ENCODE peak calls at places on chromosomes 13 and 19, in nine cellular contexts. One of them, this sample, is unnamed.
A peak's percentile ranks its signal among the peaks of the same experiment; 100 is the strongest.

GRCh38 chr13:36476661-36477060 is 44.4 kb downstream of the CCNA1 start:
- DNase-seq in NB4: no peak
- DNase-seq in ovary: no peak
- DNase-seq in testis: no peak
- DNase-seq in tibial nerve: no peak
- DNase-seq in A549: no peak
- DNase-seq in K562: no peak
- DNase-seq in IMR-90: no peak
- DNase-seq in esophagus squamous epithelium: no peak
- DNase-seq in this sample: no peak

GRCh38 chr19:12770922-12771321 is 4.4 kb downstream of the HOOK2 start:
- DNase-seq in IMR-90: no peak
- DNase-seq in testis: no peak
- DNase-seq in esophagus squamous epithelium: no peak
- DNase-seq in A549: no peak
- DNase-seq in K562: no peak
- DNase-seq in tibial nerve: no peak
- DNase-seq in ovary: no peak
- DNase-seq in NB4: no peak
- DNase-seq in this sample: no peak

GRCh38 chr19:53977429-53977990 is 13.9 kb upstream of the CACNG6 start:
- DNase-seq in esophagus squamous epithelium: no peak
- DNase-seq in NB4: peak; percentile 76
- DNase-seq in ovary: peak; percentile 50
- DNase-seq in A549: peak; percentile 90
- DNase-seq in testis: peak; percentile 94
- DNase-seq in K562: peak; percentile 75
- DNase-seq in tibial nerve: peak; percentile 87
- DNase-seq in IMR-90: peak; percentile 78
- DNase-seq in this sample: peak; percentile 81

GRCh38 chr13:111139874-111140561 is 24.9 kb downstream of the ARHGEF7 start:
- DNase-seq in K562: no peak
- DNase-seq in esophagus squamous epithelium: no peak
- DNase-seq in ovary: no peak
- DNase-seq in testis: no peak
- DNase-seq in IMR-90: no peak
- DNase-seq in A549: no peak
- DNase-seq in tibial nerve: no peak
- DNase-seq in NB4: no peak
- DNase-seq in this sample: no peak

GRCh38 chr13:113630804-113631203 is 27.2 kb downstream of the ATP4B start:
- DNase-seq in K562: no peak
- DNase-seq in ovary: no peak
- DNase-seq in tibial nerve: no peak
- DNase-seq in NB4: no peak
- DNase-seq in A549: no peak
- DNase-seq in IMR-90: no peak
- DNase-seq in testis: no peak
- DNase-seq in esophagus squamous epithelium: no peak
- DNase-seq in this sample: no peak

GRCh38 chr13:99847318-99847750 is 124.2 kb downstream of the ZIC5 start:
- DNase-seq in K562: no peak
- DNase-seq in tibial nerve: no peak
- DNase-seq in ovary: no peak
- DNase-seq in A549: no peak
- DNase-seq in IMR-90: no peak
- DNase-seq in NB4: no peak
- DNase-seq in esophagus squamous epithelium: no peak
- DNase-seq in testis: no peak
- DNase-seq in this sample: no peak

GRCh38 chr19:41860419-41861097 is 503 bp downstream of the RPS19 start:
- DNase-seq in ovary: no peak
- DNase-seq in testis: no peak
- DNase-seq in NB4: no peak
- DNase-seq in esophagus squamous epithelium: no peak
- DNase-seq in K562: no peak
- DNase-seq in tibial nerve: no peak
- DNase-seq in A549: no peak
- DNase-seq in IMR-90: no peak
- DNase-seq in this sample: peak; percentile 50

GRCh38 chr13:76944457-76944856 is 3.9 kb upstream of the ACOD1 start:
- DNase-seq in ovary: no peak
- DNase-seq in A549: no peak
- DNase-seq in tibial nerve: peak; percentile 29
- DNase-seq in esophagus squamous epithelium: no peak
- DNase-seq in NB4: peak; percentile 73
- DNase-seq in IMR-90: peak; percentile 68
- DNase-seq in testis: no peak
- DNase-seq in K562: no peak
- DNase-seq in this sample: no peak

DNA sequence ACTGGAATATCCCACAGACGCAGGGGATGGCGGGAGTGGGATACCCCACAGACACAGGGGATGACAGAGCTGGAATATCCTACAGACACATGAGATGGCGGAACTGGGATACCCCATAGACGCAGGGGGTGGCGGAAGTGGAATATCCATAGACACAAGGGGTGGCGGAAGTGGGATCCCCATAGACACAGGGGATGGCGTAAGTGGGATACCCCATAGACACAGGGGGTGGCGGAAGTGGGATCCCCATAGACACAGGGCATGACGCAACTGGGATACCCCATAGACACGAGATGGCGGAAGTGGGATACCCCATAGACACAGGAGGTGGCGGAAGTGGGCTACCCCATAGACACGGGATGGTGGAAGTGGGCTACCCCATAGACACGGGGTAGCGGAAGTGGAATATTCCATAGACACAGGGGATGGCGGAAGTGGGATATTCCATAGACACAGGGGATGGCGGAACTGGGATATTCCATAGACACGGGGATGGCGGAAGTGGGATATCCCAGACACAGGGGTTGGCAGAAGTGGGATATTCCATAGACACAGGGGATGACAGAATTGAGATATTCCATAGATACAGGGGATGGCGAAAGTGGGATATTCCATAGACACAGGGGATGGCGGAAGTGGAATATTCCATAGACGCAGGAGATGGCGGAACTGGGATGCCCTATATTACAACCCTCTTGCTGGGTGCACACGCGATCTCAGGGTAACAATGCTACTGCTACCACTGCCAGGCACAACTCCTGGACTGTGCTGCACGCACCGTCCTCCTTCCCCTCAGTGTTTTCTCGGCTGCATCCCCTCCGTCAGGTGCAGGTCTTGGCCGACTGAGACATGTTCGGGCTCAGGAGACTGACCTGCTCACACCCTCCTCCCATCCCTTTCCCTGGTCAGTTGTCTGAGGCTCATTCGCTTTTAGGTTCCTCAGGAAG is 28.1 kb downstream of the ZNF787 start:
- DNase-seq in ovary: no peak
- DNase-seq in K562: no peak
- DNase-seq in A549: no peak
- DNase-seq in IMR-90: no peak
- DNase-seq in esophagus squamous epithelium: no peak
- DNase-seq in NB4: no peak
- DNase-seq in tibial nerve: no peak
- DNase-seq in testis: peak; percentile 58
- DNase-seq in this sample: no peak
- TF ChIP-seq POLR2A in ovary: no peak
- TF ChIP-seq POLR2A in K562: no peak
- TF ChIP-seq POLR2A in A549: no peak
- TF ChIP-seq POLR2A in IMR-90: no peak
- TF ChIP-seq POLR2A in esophagus squamous epithelium: no peak
- TF ChIP-seq POLR2A in NB4: no peak
- TF ChIP-seq POLR2A in tibial nerve: no peak
- TF ChIP-seq POLR2A in testis: no peak
- TF ChIP-seq POLR2A in this sample: no peak

DNA sequence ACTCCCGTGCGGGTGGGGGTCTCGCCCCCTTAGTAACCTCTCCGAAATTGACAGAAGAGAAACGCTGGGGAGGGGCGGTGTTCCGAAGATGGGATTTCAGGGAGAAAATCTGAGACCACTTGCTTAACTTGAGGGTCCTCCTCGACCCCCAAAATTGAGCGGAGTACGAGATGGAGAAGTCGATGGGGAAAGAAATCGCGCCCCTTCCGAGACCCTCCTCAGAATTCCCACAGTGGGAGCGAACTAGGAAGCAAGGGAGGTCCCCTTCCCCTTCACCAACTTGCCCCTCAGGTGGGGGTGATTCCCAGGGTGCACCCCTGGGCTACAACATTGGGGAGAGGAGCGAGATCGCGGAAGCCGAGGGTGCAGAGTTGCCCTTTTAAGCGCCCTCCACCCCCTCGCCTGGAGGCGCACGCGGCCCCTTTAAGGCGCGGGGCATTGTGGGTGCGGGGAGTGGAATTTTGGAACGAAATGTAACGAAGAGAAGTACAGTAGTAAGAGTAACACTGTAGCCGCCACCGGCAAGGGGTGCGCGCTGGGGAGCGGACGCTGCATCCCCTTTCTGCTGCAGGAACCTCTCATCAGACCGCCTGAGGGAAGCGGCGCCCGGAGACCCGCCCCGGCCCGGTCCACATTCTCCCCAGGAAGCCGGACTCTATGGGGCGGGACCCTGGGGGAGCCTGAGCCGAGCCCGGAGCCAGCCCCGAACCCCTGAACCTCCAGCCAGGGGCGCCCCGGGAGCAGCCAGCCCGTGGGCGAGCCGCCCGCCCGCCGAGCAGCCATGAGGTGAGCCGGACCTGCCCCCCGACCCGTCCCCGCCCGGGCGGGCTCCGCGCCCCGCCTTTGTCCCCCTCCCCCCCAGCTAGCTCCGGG is at the start of gene VASP:
- DNase-seq in NB4: peak; percentile 91
- DNase-seq in K562: peak; percentile 84
- DNase-seq in IMR-90: peak; percentile 77
- DNase-seq in tibial nerve: peak; percentile 88
- DNase-seq in testis: peak; percentile 95
- DNase-seq in A549: peak; percentile 90
- DNase-seq in ovary: peak; percentile 83
- DNase-seq in esophagus squamous epithelium: peak; percentile 48
- DNase-seq in this sample: peak; percentile 91
- H3K4me3 ChIP-seq in NB4: peak within 1 kb of the TSS; percentile 87
- H3K4me3 ChIP-seq in K562: peak within 1 kb of the TSS; percentile 99
- H3K4me3 ChIP-seq in IMR-90: peak within 1 kb of the TSS; percentile 92
- H3K4me3 ChIP-seq in tibial nerve: peak within 1 kb of the TSS; percentile 81
- H3K4me3 ChIP-seq in testis: peak within 1 kb of the TSS; percentile 86
- H3K4me3 ChIP-seq in A549: peak within 1 kb of the TSS; percentile 70
- H3K4me3 ChIP-seq in ovary: peak within 1 kb of the TSS; percentile 94
- H3K4me3 ChIP-seq in esophagus squamous epithelium: peak within 1 kb of the TSS; percentile 91
- H3K4me3 ChIP-seq in this sample: peak within 1 kb of the TSS; percentile 68

GRCh38 chr19:29942404-29943261 is 594 bp downstream of the URI1 start:
- DNase-seq in IMR-90: no peak
- DNase-seq in ovary: peak; percentile 38
- DNase-seq in NB4: peak; percentile 75
- DNase-seq in tibial nerve: peak; percentile 25
- DNase-seq in testis: peak; percentile 75
- DNase-seq in esophagus squamous epithelium: no peak
- DNase-seq in K562: peak; percentile 73
- DNase-seq in A549: peak; percentile 67
- DNase-seq in this sample: peak; percentile 48

GRCh38 chr19:29943615-29944014 is 1.6 kb downstream of the URI1 start:
- DNase-seq in K562: no peak
- DNase-seq in A549: no peak
- DNase-seq in tibial nerve: no peak
- DNase-seq in esophagus squamous epithelium: no peak
- DNase-seq in testis: no peak
- DNase-seq in ovary: no peak
- DNase-seq in NB4: no peak
- DNase-seq in IMR-90: no peak
- DNase-seq in this sample: peak; percentile 21

GRCh38 chr19:29939628-29940027 is 2.4 kb upstream of the URI1 start:
- DNase-seq in ovary: no peak
- DNase-seq in K562: no peak
- DNase-seq in NB4: no peak
- DNase-seq in testis: no peak
- DNase-seq in IMR-90: no peak
- DNase-seq in esophagus squamous epithelium: no peak
- DNase-seq in A549: no peak
- DNase-seq in tibial nerve: no peak
- DNase-seq in this sample: no peak

GRCh38 chr19:29940971-29941585 is 961 bp upstream of the URI1 start:
- DNase-seq in NB4: no peak
- DNase-seq in IMR-90: no peak
- DNase-seq in ovary: no peak
- DNase-seq in A549: no peak
- DNase-seq in testis: no peak
- DNase-seq in tibial nerve: no peak
- DNase-seq in esophagus squamous epithelium: no peak
- DNase-seq in K562: no peak
- DNase-seq in this sample: no peak

DNA sequence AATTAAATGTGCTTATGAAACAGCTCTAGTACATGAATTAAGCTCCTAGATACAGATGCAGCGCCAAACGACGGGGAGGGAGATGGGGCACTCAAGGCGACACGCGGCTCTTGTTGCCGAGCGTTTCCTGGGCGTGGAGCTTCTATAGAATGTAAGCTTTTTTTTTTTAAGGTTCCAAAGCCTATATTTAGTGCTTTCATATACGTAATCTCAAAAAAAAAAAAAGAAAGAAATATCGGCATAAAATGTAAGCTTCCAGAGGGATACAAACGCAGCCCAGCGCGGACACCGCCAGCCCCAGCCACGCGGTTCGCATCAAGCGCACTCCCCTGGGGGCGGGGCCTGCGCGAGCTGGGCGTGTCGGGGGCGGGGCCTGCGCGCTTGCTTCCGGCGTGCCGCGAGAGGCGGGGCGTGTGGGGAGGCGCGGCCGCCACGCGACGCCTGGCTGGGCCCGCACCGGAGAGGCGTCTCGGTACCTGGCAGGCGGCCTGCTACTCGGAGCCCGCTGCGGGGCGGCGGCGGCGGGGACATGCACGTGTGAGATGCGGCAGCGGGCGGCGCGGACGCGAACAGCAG is at the start of gene URI1:
- DNase-seq in NB4: peak; percentile 85
- DNase-seq in K562: peak; percentile 93
- DNase-seq in IMR-90: peak; percentile 70
- DNase-seq in tibial nerve: peak; percentile 82
- DNase-seq in esophagus squamous epithelium: peak; percentile 39
- DNase-seq in ovary: peak; percentile 92
- DNase-seq in testis: peak; percentile 94
- DNase-seq in A549: peak; percentile 92
- DNase-seq in this sample: peak; percentile 90
- TF ChIP-seq POLR2A in NB4: peak; percentile 70
- TF ChIP-seq POLR2A in K562: peak; percentile 76
- TF ChIP-seq POLR2A in IMR-90: no peak
- TF ChIP-seq POLR2A in tibial nerve: peak; percentile 66
- TF ChIP-seq POLR2A in esophagus squamous epithelium: no peak
- TF ChIP-seq POLR2A in ovary: peak; percentile 54
- TF ChIP-seq POLR2A in testis: no peak
- TF ChIP-seq POLR2A in A549: peak; percentile 90
- TF ChIP-seq POLR2A in this sample: peak; percentile 64

GRCh38 chr13:46281779-46282178 is 70.1 kb downstream of the LRRC63 start:
- DNase-seq in K562: peak; percentile 30
- DNase-seq in IMR-90: no peak
- DNase-seq in esophagus squamous epithelium: no peak
- DNase-seq in A549: no peak
- DNase-seq in NB4: peak; percentile 53
- DNase-seq in testis: no peak
- DNase-seq in tibial nerve: no peak
- DNase-seq in ovary: no peak
- DNase-seq in this sample: no peak

GRCh38 chr13:46289260-46289955 is 77.7 kb downstream of the LRRC63 start:
- DNase-seq in tibial nerve: no peak
- DNase-seq in ovary: no peak
- DNase-seq in A549: no peak
- DNase-seq in esophagus squamous epithelium: no peak
- DNase-seq in testis: no peak
- DNase-seq in K562: no peak
- DNase-seq in IMR-90: no peak
- DNase-seq in NB4: no peak
- DNase-seq in this sample: no peak

GRCh38 chr13:46288570-46289259 is 77.0 kb downstream of the LRRC63 start:
- DNase-seq in NB4: peak; percentile 85
- DNase-seq in tibial nerve: no peak
- DNase-seq in K562: peak; percentile 26
- DNase-seq in ovary: no peak
- DNase-seq in A549: peak; percentile 8
- DNase-seq in IMR-90: peak; percentile 22
- DNase-seq in esophagus squamous epithelium: no peak
- DNase-seq in testis: no peak
- DNase-seq in this sample: no peak

GRCh38 chr13:46286972-46287371 is 75.2 kb downstream of the LRRC63 start:
- DNase-seq in testis: no peak
- DNase-seq in esophagus squamous epithelium: no peak
- DNase-seq in NB4: no peak
- DNase-seq in K562: no peak
- DNase-seq in tibial nerve: no peak
- DNase-seq in ovary: no peak
- DNase-seq in A549: no peak
- DNase-seq in IMR-90: no peak
- DNase-seq in this sample: no peak
- H3K4me3 ChIP-seq in testis: no peak overlapping the region
- H3K4me3 ChIP-seq in esophagus squamous epithelium: no peak overlapping the region
- H3K4me3 ChIP-seq in NB4: no peak overlapping the region
- H3K4me3 ChIP-seq in K562: no peak overlapping the region
- H3K4me3 ChIP-seq in tibial nerve: no peak overlapping the region
- H3K4me3 ChIP-seq in ovary: no peak overlapping the region
- H3K4me3 ChIP-seq in A549: no peak overlapping the region
- H3K4me3 ChIP-seq in IMR-90: no peak overlapping the region
- H3K4me3 ChIP-seq in this sample: no peak overlapping the region

This sample was measured in adrenal gland.